ENCODE peak calls at places on chromosome 17, in ten cellular contexts. P is C1 segment of cervical spinal cord; N is HFF-Myc; T is stimulated activated CD8-positive, alpha-beta memory T cell treated with anti-CD3 and anti-CD28 coated beads, Interleukin-2, amount 100 ng/mL, for 1 hour; Z is mucosa of descending colon; L is LoVo; Q is HCT116; K is tibial artery; J is right cardiac atrium; D is fibroblast of the conjunctiva. G is an unnamed sample.

GRCh38 chr17:66549312-66549705 is 246.9 kb downstream of the PRKCA start:
- DNase-seq in T (no peak), Q (no peak), N (peak; percentile 63), K (no peak), P (no peak), D (peak; percentile 17), Z (no peak), J (no peak), L (no peak), G (no peak)

GRCh38 chr17:43615952-43616351 is 45.8 kb downstream of the MEOX1 start:
- DNase-seq in J (no peak), L (no peak), Z (no peak), Q (no peak), K (no peak), P (no peak), T (no peak), D (no peak), N (no peak), G (no peak)

GRCh38 chr17:64780096-64781012 is 118.2 kb upstream of the SMURF2 start:
- DNase-seq in N (no peak), L (peak; percentile 60), Z (peak; percentile 90), T (peak; percentile 41), J (peak; percentile 85), K (peak; percentile 73), D (no peak), P (no peak), Q (peak; percentile 84), G (peak; percentile 81)

GRCh38 chr17:81094744-81095607 is 60.0 kb downstream of the BAIAP2 start:
- DNase-seq in P (peak; percentile 42), Z (peak; percentile 63), K (peak; percentile 90), T (peak; percentile 96), D (peak; percentile 98), L (peak; percentile 31), N (peak; percentile 99), Q (peak; percentile 99), J (no peak), G (peak; percentile 86)

GRCh38 chr17:12856451-12856850 is 67.2 kb downstream of the ARHGAP44 start:
- DNase-seq in P (no peak), L (no peak), Q (no peak), N (no peak), J (no peak), D (no peak), T (no peak), K (no peak), Z (no peak), G (no peak)

GRCh38 chr17:4488989-4489595 is 9.6 kb upstream of the SPNS2 start:
- DNase-seq in J (no peak), T (no peak), K (no peak), D (no peak), P (no peak), Q (no peak), L (no peak), Z (no peak), N (no peak), G (no peak)

GRCh38 chr17:59223813-59224212 is 3.5 kb downstream of the GDPD1 start:
- DNase-seq in Q (no peak), J (no peak), Z (no peak), K (no peak), T (no peak), N (no peak), P (no peak), D (no peak), L (no peak), G (no peak)

GRCh38 chr17:81049372-81049911 is 14.5 kb downstream of the BAIAP2 start:
- DNase-seq in Z (no peak), N (no peak), P (no peak), Q (no peak), J (no peak), T (no peak), K (no peak), L (no peak), D (no peak), G (no peak)

GRCh38 chr17:80929449-80929848 is 62.2 kb upstream of the CHMP6 start:
- DNase-seq in J (no peak), N (no peak), D (no peak), L (no peak), K (peak; percentile 24), T (no peak), Z (no peak), Q (no peak), P (no peak), G (peak; percentile 48)

GRCh38 chr17:33523577-33523981 is 230.5 kb upstream of the ASIC2 start:
- DNase-seq in L (no peak), D (no peak), P (no peak), J (no peak), K (peak; percentile 73), T (no peak), Z (peak; percentile 14), Q (no peak), N (no peak), G (no peak)

GRCh38 chr17:1241904-1242303 is 28.3 kb upstream of the BHLHA9 start:
- DNase-seq in J (peak; percentile 14), Q (no peak), Z (no peak), K (no peak), L (no peak), T (no peak), N (peak; percentile 64), P (no peak), D (peak; percentile 41), G (no peak)

GRCh38 chr17:55124730-55125129 is 140.0 kb upstream of the HLF start:
- DNase-seq in T (no peak), Q (no peak), L (no peak), N (no peak), D (no peak), Z (peak; percentile 56), J (no peak), P (no peak), K (no peak), G (no peak)

GRCh38 chr17:80706454-80706853 is 161.8 kb downstream of the RPTOR start:
- DNase-seq in N (no peak), Q (no peak), K (no peak), J (no peak), P (no peak), T (no peak), D (no peak), Z (no peak), L (no peak), G (no peak)

GRCh38 chr17:48261297-48261880 is 153.8 kb downstream of the SNX11 start:
- DNase-seq in P (no peak), D (no peak), K (no peak), Q (peak; percentile 81), L (peak; percentile 52), T (no peak), N (no peak), Z (peak; percentile 47), J (no peak), G (no peak)

GRCh38 chr17:41339571-41340169 is 11.0 kb downstream of the KRT33A start:
- DNase-seq in J (no peak), Q (no peak), Z (no peak), K (no peak), T (no peak), P (no peak), N (no peak), D (no peak), L (no peak), G (no peak)

GRCh38 chr17:17370711-17371110 is 67.5 kb downstream of the NT5M start:
- DNase-seq in J (peak; percentile 30), D (no peak), Z (no peak), T (no peak), P (no peak), L (no peak), N (no peak), K (no peak), Q (no peak), G (peak; percentile 59)

GRCh38 chr17:66589892-66590291 is 245.0 kb upstream of the CACNG5 start:
- DNase-seq in K (no peak), N (no peak), T (no peak), Z (no peak), Q (no peak), L (no peak), D (no peak), J (no peak), P (no peak), G (no peak)

GRCh38 chr17:80328620-80329380 is 68.1 kb downstream of the RNF213 start:
- DNase-seq in Q (no peak), D (no peak), T (no peak), P (no peak), K (peak; percentile 42), J (no peak), Z (no peak), L (no peak), N (no peak), G (peak; percentile 24)

GRCh38 chr17:81020767-81021497 is 14.0 kb upstream of the BAIAP2 start:
- DNase-seq in J (peak; percentile 83), N (no peak), K (no peak), L (no peak), P (peak; percentile 62), T (no peak), D (no peak), Z (peak; percentile 83), Q (no peak), G (peak; percentile 54)

GRCh38 chr17:54900457-54901229 is at the start of gene TOM1L1:
- DNase-seq in L (peak; percentile 90), K (peak; percentile 86), N (no peak), P (peak; percentile 31), Z (peak; percentile 86), D (peak; percentile 21), J (peak; percentile 84), T (no peak), Q (peak; percentile 86), G (peak; percentile 79)

GRCh38 chr17:76397687-76398522 is 13.5 kb downstream of the SPHK1 start:
- DNase-seq in T (peak; percentile 76), L (peak; percentile 66), D (peak; percentile 83), Q (peak; percentile 68), K (peak; percentile 91), P (peak; percentile 53), J (peak; percentile 95), Z (peak; percentile 98), N (peak; percentile 72), G (peak; percentile 97)

GRCh38 chr17:22460461-22461063 is 768.2 kb downstream of the KCNJ18 start:
- DNase-seq in K (no peak), D (no peak), L (no peak), T (no peak), N (no peak), Z (no peak), J (no peak), P (no peak), Q (no peak), G (no peak)

GRCh38 chr17:71500761-71501555 is 619.9 kb upstream of the SOX9 start:
- DNase-seq in Q (no peak), N (no peak), Z (no peak), K (no peak), P (no peak), J (no peak), L (no peak), T (no peak), D (no peak), G (no peak)

GRCh38 chr17:8946476-8946875 is 19.0 kb downstream of the PIK3R5 start:
- DNase-seq in D (no peak), Z (no peak), P (no peak), Q (no peak), T (no peak), J (no peak), N (no peak), L (no peak), K (no peak), G (no peak)

GRCh38 chr17:39167492-39167891 is 1.5 kb upstream of the ARL5C start:
- DNase-seq in P (no peak), D (no peak), Q (no peak), T (no peak), J (no peak), L (no peak), N (no peak), K (no peak), Z (no peak), G (no peak)

GRCh38 chr17:45394913-45395568 is 37.6 kb downstream of the ARHGAP27 start:
- DNase-seq in P (peak; percentile 33), D (peak; percentile 87), Q (peak; percentile 45), Z (peak; percentile 74), J (peak; percentile 86), T (no peak), K (no peak), L (peak; percentile 28), N (peak; percentile 79), G (no peak)

GRCh38 chr17:80192268-80192667 is 22.4 kb downstream of the CARD14 start:
- DNase-seq in K (no peak), Q (no peak), N (no peak), T (no peak), Z (no peak), D (no peak), P (peak; percentile 35), L (no peak), J (peak; percentile 73), G (no peak)

GRCh38 chr17:10119203-10120112 is 78.9 kb downstream of the GAS7 start:
- DNase-seq in P (peak; percentile 8), D (no peak), K (peak; percentile 70), Z (peak; percentile 80), Q (peak; percentile 90), T (no peak), L (peak; percentile 86), J (peak; percentile 79), N (no peak), G (no peak)